ENCODE peak calls at places on chromosomes 7 and 10, in five cellular contexts. H is HepG2, M is K562, N is WTC11, D is GM12878. C is an unnamed sample.

GRCh38 chr10:51892965-51893658 is 193.7 kb upstream of the CSTF2T start:
- DNase-seq in D (no peak), N (peak), M (no peak), H (peak), C (peak)

GRCh38 chr10:103752680-103753248 is 102.6 kb downstream of the SH3PXD2A start:
- DNase-seq in N (peak), H (peak), D (no peak), M (peak), C (peak)

GRCh38 chr7:34282271-34282670 is 375.7 kb upstream of the NPSR1 start:
- DNase-seq in M (no peak), N (no peak), H (no peak), D (no peak), C (no peak)

GRCh38 chr10:43354325-43354635 is 17.2 kb upstream of the FXYD4 start:
- DNase-seq in D (no peak), N (no peak), M (peak), H (no peak), C (no peak)

GRCh38 chr7:109757713-109758112 is 1188.0 kb downstream of the DNAJB9 start:
- DNase-seq in D (no peak), H (no peak), M (no peak), N (no peak), C (no peak)

GRCh38 chr7:99786726-99787300 is 2.8 kb upstream of the CYP3A4 start:
- DNase-seq in N (no peak), M (no peak), D (no peak), H (no peak), C (no peak)

GRCh38 chr7:134513169-134513752 is 14.1 kb upstream of the AKR1B10 start:
- DNase-seq in H (peak), N (peak), D (peak), M (peak), C (peak)

GRCh38 chr10:124708922-124709520 is 35.2 kb downstream of the FAM53B start:
- DNase-seq in M (no peak), N (no peak), D (no peak), H (no peak), C (no peak)

GRCh38 chr10:103854265-103854686 is 1.1 kb downstream of the SH3PXD2A start:
- DNase-seq in H (peak), M (no peak), D (no peak), N (peak), C (no peak)

GRCh38 chr7:85424298-85424697 is 237.4 kb upstream of the SEMA3D start:
- DNase-seq in D (no peak), H (no peak), N (no peak), M (no peak), C (no peak)

GRCh38 chr7:17441557-17441956 is 143.1 kb downstream of the AHR start:
- DNase-seq in H (no peak), N (no peak), M (no peak), D (no peak), C (no peak)

GRCh38 chr10:86668297-86669165 is at the start of gene LDB3:
- DNase-seq in H (no peak), D (peak), M (no peak), N (no peak), C (no peak)

GRCh38 chr7:76507723-76508406 is 2.5 kb upstream of the UPK3B start:
- DNase-seq in M (peak), H (no peak), D (no peak), N (no peak), C (peak)

GRCh38 chr7:142612264-142612881 is 136.9 kb upstream of the PRSS1 start:
- DNase-seq in N (no peak), D (no peak), H (no peak), M (no peak), C (no peak)

GRCh38 chr10:75662715-75663114 is 231.3 kb downstream of the LRMDA start:
- DNase-seq in H (no peak), N (no peak), M (no peak), D (no peak), C (no peak)

GRCh38 chr7:96526492-96526891 is 183.2 kb downstream of the SEM1 start:
- DNase-seq in M (no peak), D (no peak), N (no peak), H (no peak), C (no peak)

GRCh38 chr7:24978837-24979469 is 1.0 kb downstream of the OSBPL3 start:
- DNase-seq in D (no peak), N (no peak), H (no peak), M (no peak), C (no peak)

GRCh38 chr10:122114156-122114747 is 125.3 kb downstream of the TACC2 start:
- DNase-seq in N (no peak), M (no peak), D (no peak), H (no peak), C (no peak)

GRCh38 chr10:132652446-132652845 is 114.9 kb downstream of the INPP5A start:
- DNase-seq in H (no peak), D (no peak), M (no peak), N (no peak), C (no peak)

GRCh38 chr7:27174077-27175004 is at the start of gene HOXA10:
- DNase-seq in H (no peak), M (no peak), N (no peak), D (no peak), C (no peak)

GRCh38 chr7:142089035-142089434 is 22.5 kb upstream of the MGAM2 start:
- DNase-seq in D (no peak), H (no peak), M (no peak), N (no peak), C (no peak)

GRCh38 chr7:22344655-22345054 is 12.3 kb downstream of the RAPGEF5 start:
- DNase-seq in H (no peak), M (no peak), D (no peak), N (no peak), C (no peak)

GRCh38 chr10:15710455-15710854 is 9.3 kb downstream of the ITGA8 start:
- DNase-seq in H (no peak), D (no peak), N (no peak), M (no peak), C (no peak)

GRCh38 chr10:28459453-28460144 is 73.3 kb upstream of the WAC start:
- DNase-seq in D (no peak), N (no peak), M (no peak), H (no peak), C (no peak)

GRCh38 chr10:97490592-97490991 is 7.6 kb downstream of the MMS19 start:
- DNase-seq in D (no peak), N (no peak), M (no peak), H (no peak), C (no peak)

GRCh38 chr7:40604601-40605438 is 470.0 kb downstream of the SUGCT start:
- DNase-seq in M (peak), N (peak), D (no peak), H (peak), C (peak)

GRCh38 chr7:35848728-35849127 is 47.9 kb downstream of the SEPTIN7 start:
- DNase-seq in D (no peak), N (no peak), M (no peak), H (no peak), C (no peak)

GRCh38 chr10:77901743-77902142 is 24.8 kb downstream of the DLG5 start:
- DNase-seq in H (no peak), M (no peak), N (no peak), D (no peak), C (no peak)

GRCh38 chr7:122626785-122627184 is 72.1 kb downstream of the RNF133 start:
- DNase-seq in M (no peak), D (no peak), H (no peak), N (no peak), C (no peak)

GRCh38 chr7:3302681-3303320 is 1.7 kb downstream of the SDK1 start:
- DNase-seq in N (no peak), H (no peak), D (no peak), M (no peak), C (no peak)

GRCh38 chr10:51718804-51719291 is 19.5 kb upstream of the CSTF2T start:
- DNase-seq in M (no peak), N (no peak), H (no peak), D (no peak), C (no peak)

GRCh38 chr7:14637968-14638367 is 264.6 kb downstream of the DGKB start:
- DNase-seq in D (no peak), M (no peak), H (no peak), N (no peak), C (no peak)

GRCh38 chr10:110871236-110872084 is at the start of gene PDCD4:
- DNase-seq in M (peak), H (peak), D (peak), N (peak), C (peak)

GRCh38 chr10:69797959-69798358 is 3.7 kb upstream of the COL13A1 start:
- DNase-seq in M (no peak), D (no peak), N (no peak), H (no peak), C (no peak)

GRCh38 chr10:24288581-24288980 is 79.6 kb downstream of the KIAA1217 start:
- DNase-seq in N (no peak), D (no peak), M (no peak), H (no peak), C (no peak)

GRCh38 chr7:50552139-50552538 is 13.1 kb downstream of the DDC start:
- DNase-seq in H (peak), D (no peak), N (no peak), M (no peak), C (no peak)

GRCh38 chr7:55307123-55307916 is 57.8 kb upstream of the LANCL2 start:
- DNase-seq in H (no peak), M (no peak), D (no peak), N (peak), C (no peak)
- TF ChIP-seq ESRRA in H (no peak), M (no peak), D (no peak), N (no peak), C (no peak)

GRCh38 chr7:43604251-43604650 is 21.3 kb downstream of the STK17A start:
- DNase-seq in M (no peak), D (no peak), N (no peak), H (no peak), C (no peak)
- TF ChIP-seq ESRRA in M (no peak), D (no peak), N (no peak), H (no peak), C (no peak)

DNA sequence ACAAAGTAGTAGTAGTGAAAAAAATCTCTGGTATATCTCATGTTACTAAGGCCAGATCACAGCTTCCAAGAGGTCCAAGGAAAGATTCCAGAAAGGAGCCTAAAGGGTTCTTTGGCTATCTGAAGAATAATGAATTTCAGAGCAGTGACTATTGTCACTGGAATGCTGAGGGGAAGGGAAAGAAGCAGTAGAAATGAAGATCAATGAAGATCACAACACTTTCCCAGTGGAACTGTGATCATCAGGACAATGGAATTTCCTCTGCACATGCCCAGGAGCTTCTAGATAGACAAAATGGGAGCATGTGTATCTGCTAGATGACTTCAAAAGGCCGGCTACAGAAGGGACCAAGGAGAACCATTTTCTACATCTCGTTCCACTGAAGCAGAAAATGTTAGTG is 219.5 kb upstream of the PHYHIPL start:
- DNase-seq in D (no peak), M (no peak), N (no peak), H (peak), C (no peak)
- TF ChIP-seq ESRRA in D (no peak), M (no peak), N (no peak), H (no peak), C (no peak)

DNA sequence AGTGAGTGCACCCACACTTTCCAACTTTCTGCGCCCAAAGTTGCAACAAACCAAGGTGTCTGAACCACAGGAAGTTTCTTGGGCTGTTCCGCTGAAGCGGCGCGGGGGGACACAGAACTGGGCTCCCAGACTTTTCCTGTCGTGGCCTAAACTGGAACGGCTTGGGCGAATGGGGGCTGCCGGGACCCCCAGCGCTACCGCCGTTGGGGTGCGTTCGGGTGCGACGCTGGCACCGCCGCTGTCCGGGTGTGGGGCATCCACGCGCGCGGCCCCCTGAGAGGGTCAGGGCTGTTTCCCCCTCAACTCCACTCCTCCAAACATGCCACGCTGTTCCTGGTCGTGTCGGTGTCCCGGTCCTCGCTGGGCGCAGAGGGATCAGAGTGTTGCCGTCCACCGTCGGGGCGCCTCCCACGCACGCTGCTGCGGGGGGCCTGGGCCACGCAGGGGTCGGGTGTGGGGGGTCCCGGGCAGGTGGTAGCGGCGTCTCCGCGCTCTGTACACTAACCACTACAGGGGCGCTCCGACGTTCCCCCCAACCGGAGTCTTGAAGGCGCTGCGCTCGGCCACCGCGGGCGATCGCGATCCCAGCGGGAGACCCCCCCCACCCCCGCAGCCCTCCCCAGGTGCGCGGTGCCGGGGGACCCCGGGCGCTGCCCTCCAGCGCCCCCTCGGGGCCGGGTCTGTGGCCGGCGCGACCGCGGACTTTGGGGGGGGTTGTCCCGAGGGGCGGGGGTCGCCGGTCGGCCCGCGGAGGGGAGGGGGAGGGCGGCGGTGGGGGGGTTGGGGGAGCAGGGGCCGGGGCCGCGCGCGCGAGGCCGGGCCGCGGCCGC is 2.2 kb upstream of the CUX1 start:
- DNase-seq in M (peak), H (no peak), N (peak), D (no peak), C (peak)
- TF ChIP-seq ESRRA in M (peak), H (no peak), N (no peak), D (no peak), C (no peak)

GRCh38 chr10:30701471-30702173 is 72.1 kb upstream of the LYZL2 start:
- DNase-seq in D (peak), M (no peak), N (no peak), H (no peak), C (peak)
- TF ChIP-seq ESRRA in D (no peak), M (no peak), N (no peak), H (no peak), C (no peak)

GRCh38 chr10:50362547-50363125 is 111.3 kb upstream of the ASAH2 start:
- DNase-seq in D (peak), H (no peak), M (no peak), N (no peak), C (no peak)

GRCh38 chr10:50369931-50370330 is 118.6 kb upstream of the ASAH2 start:
- DNase-seq in N (no peak), H (no peak), D (no peak), M (no peak), C (no peak)

GRCh38 chr10:50361946-50362345 is 110.6 kb upstream of the ASAH2 start:
- DNase-seq in M (no peak), H (no peak), N (no peak), D (no peak), C (no peak)

DNA sequence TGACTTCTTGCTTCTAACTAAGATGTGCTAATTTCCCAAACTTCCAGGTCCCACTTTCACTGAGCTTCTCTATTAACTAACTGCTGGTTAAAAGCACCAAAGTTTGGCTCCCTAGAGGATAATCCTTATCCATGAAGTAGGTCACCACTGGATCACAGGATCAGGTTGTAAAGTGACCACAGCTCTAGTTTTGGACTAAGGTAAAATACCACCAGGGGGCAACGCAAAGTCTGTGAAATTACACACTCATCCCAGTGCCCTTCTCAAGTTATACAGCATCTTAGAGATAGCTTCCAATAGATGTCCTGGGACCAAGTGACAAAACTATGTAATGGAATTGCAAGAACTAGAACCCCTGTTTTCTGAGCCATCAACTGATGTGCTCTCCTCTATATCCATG is 116.4 kb upstream of the ASAH2 start:
- DNase-seq in H (peak), M (peak), D (no peak), N (no peak), C (peak)
- TF ChIP-seq ESRRA in H (no peak), M (peak), D (no peak), N (no peak), C (no peak)

GRCh38 chr7:13240349-13240748 is 552.9 kb downstream of the ARL4A start:
- DNase-seq in M (no peak), H (no peak), D (no peak), N (no peak), C (peak)
- TF ChIP-seq ESRRA in M (no peak), H (no peak), D (no peak), N (no peak), C (no peak)

DNA sequence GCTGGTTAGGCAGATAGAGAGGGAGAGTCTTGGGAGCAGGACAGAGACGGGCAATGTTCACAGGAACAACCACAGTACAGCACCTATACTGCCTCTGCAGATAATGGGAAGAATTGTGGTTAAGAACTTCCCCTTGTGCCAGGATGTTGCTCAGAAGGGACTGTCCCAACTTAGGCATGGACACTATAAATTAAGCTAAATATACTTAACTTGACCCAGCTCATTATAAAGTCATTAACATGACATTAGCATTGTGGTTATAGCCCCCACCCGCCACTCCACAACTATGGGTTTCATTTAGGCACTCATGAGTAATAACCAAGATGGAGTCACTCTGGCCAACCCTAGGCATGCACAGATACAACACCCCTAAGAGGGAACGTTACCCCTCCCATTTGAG is 310.9 kb upstream of the NRG3 start:
- DNase-seq in N (no peak), H (no peak), D (no peak), M (no peak), C (no peak)
- TF ChIP-seq ESRRA in N (no peak), H (no peak), D (no peak), M (no peak), C (no peak)

C was measured in A549.